ENCODE peak calls at places on chromosomes 12 and 14, in four cellular contexts. G is midbrain, E is endothelial cell, U is OCI-LY7. O is an unnamed sample.

GRCh38 chr14:101462726-101463565 is 98.3 kb upstream of the DIO3 start:
- DNase-seq in G (no peak), E (no peak), U (no peak), O (peak)

GRCh38 chr14:22479132-22479531 is 109.9 kb downstream of the DAD1 start:
- DNase-seq in G (no peak), E (no peak), U (no peak), O (no peak)

GRCh38 chr12:112303004-112303403 is 79.2 kb downstream of the HECTD4 start:
- DNase-seq in G (no peak), E (no peak), U (peak), O (no peak)

GRCh38 chr12:93107514-93107942 is 178.4 kb upstream of the EEA1 start:
- DNase-seq in G (no peak), E (no peak), U (no peak), O (no peak)

GRCh38 chr14:38261620-38262019 is 5.7 kb upstream of the CLEC14A start:
- DNase-seq in G (no peak), E (no peak), U (no peak), O (peak)

GRCh38 chr12:13911756-13912554 is 69.4 kb downstream of the GRIN2B start:
- DNase-seq in G (no peak), E (no peak), U (no peak), O (no peak)

GRCh38 chr12:120292661-120293531 is at the start of gene RNU4-1:
- DNase-seq in G (peak), E (peak), U (peak), O (peak)

GRCh38 chr12:44247588-44247987 is 411.7 kb downstream of the TMEM117 start:
- DNase-seq in G (no peak), E (no peak), U (no peak), O (no peak)

GRCh38 chr12:70157099-70157498 is 86.1 kb upstream of the CNOT2 start:
- DNase-seq in G (no peak), E (no peak), U (peak), O (no peak)

GRCh38 chr14:92651106-92651792 is 97.2 kb downstream of the LGMN start:
- DNase-seq in G (peak), E (no peak), U (peak), O (peak)

GRCh38 chr12:121494093-121494787 is 86.6 kb downstream of the KDM2B start:
- DNase-seq in G (peak), E (peak), U (peak), O (no peak)

GRCh38 chr14:24095196-24096068 is 1.3 kb downstream of the PCK2 start:
- DNase-seq in G (no peak), E (peak), U (peak), O (peak)

GRCh38 chr12:89073027-89073398 is 279.3 kb downstream of the DUSP6 start:
- DNase-seq in G (no peak), E (no peak), U (no peak), O (no peak)

GRCh38 chr12:20274008-20274407 is 94.3 kb upstream of the PDE3A start:
- DNase-seq in G (no peak), E (no peak), U (no peak), O (no peak)

GRCh38 chr12:29616664-29617409 is 119.4 kb upstream of the OVCH1 start:
- DNase-seq in G (no peak), E (no peak), U (no peak), O (no peak)

GRCh38 chr12:53423597-53423996 is at the start of gene AMHR2:
- DNase-seq in G (no peak), E (no peak), U (no peak), O (no peak)

GRCh38 chr12:75816892-75817291 is 214.7 kb downstream of the PHLDA1 start:
- DNase-seq in G (no peak), E (no peak), U (peak), O (peak)

GRCh38 chr12:124673881-124674617 is 106.6 kb upstream of the NCOR2 start:
- DNase-seq in G (peak), E (no peak), U (no peak), O (no peak)

GRCh38 chr12:27193854-27194544 is 50.1 kb upstream of the STK38L start:
- DNase-seq in G (no peak), E (no peak), U (no peak), O (no peak)

GRCh38 chr12:106048016-106048415 is 90.7 kb downstream of the NUAK1 start:
- DNase-seq in G (no peak), E (no peak), U (no peak), O (no peak)

GRCh38 chr12:60174476-60174875 is 578.6 kb downstream of the SLC16A7 start:
- DNase-seq in G (no peak), E (no peak), U (no peak), O (no peak)

GRCh38 chr14:76375484-76375883 is 453 bp upstream of the ESRRB start:
- DNase-seq in G (no peak), E (no peak), U (no peak), O (no peak)

GRCh38 chr12:12022306-12022931 is 48.3 kb upstream of the BCL2L14 start:
- DNase-seq in G (no peak), E (no peak), U (no peak), O (peak)

GRCh38 chr12:40105515-40106201 is at the start of gene SLC2A13:
- DNase-seq in G (peak), E (peak), U (peak), O (peak)

GRCh38 chr12:15600223-15600935 is 188.8 kb downstream of the EPS8 start:
- DNase-seq in G (no peak), E (no peak), U (no peak), O (no peak)

GRCh38 chr14:33647385-33647786 is 303.5 kb downstream of the EGLN3 start:
- DNase-seq in G (no peak), E (no peak), U (no peak), O (no peak)

GRCh38 chr14:52790011-52790755 is 1.2 kb downstream of the GNPNAT1 start:
- DNase-seq in G (no peak), E (no peak), U (peak), O (no peak)

GRCh38 chr12:49190317-49190716 is 1.4 kb upstream of the TUBA1A start:
- DNase-seq in G (no peak), E (no peak), U (no peak), O (no peak)

GRCh38 chr12:130715150-130715995 is 726 bp downstream of the RIMBP2 start:
- DNase-seq in G (no peak), E (no peak), U (no peak), O (no peak)

GRCh38 chr12:102474438-102475064 is 5.8 kb downstream of the IGF1 start:
- DNase-seq in G (no peak), E (no peak), U (no peak), O (no peak)

GRCh38 chr12:120625557-120626419 is 14.6 kb upstream of the CABP1 start:
- DNase-seq in G (no peak), E (no peak), U (peak), O (no peak)

GRCh38 chr12:127926004-127926403 is 341.0 kb upstream of the TMEM132C start:
- DNase-seq in G (peak), E (no peak), U (no peak), O (peak)

GRCh38 chr12:50283230-50283923 is at the start of gene LIMA1:
- DNase-seq in G (peak), E (peak), U (peak), O (peak)